ENCODE peak calls at places on chromosomes 6 and 20, in eight cellular contexts. K, G, M, S, U, V, C and J are unnamed samples.

GRCh38 chr20:23096986-23097520 is 10.9 kb upstream of the CD93 start:
- DNase-seq in U (no peak), C (no peak), S (no peak), V (no peak), G (no peak), K (no peak), M (no peak), J (no peak)

GRCh38 chr20:58188496-58188895 is 40.0 kb downstream of the ANKRD60 start:
- DNase-seq in U (no peak), S (peak; percentile 46), M (no peak), V (no peak), K (no peak), C (no peak), G (no peak), J (no peak)

GRCh38 chr20:57047281-57048026 is 219.0 kb downstream of the BMP7 start:
- DNase-seq in K (no peak), M (no peak), G (no peak), U (no peak), C (no peak), S (no peak), V (no peak), J (no peak)

GRCh38 chr6:148441454-148441911 is 98.8 kb downstream of the SASH1 start:
- DNase-seq in G (no peak), S (no peak), C (no peak), U (no peak), M (peak; percentile 80), V (no peak), K (no peak), J (peak; percentile 49)

GRCh38 chr20:37640600-37641561 is 52.9 kb upstream of the CTNNBL1 start:
- DNase-seq in C (no peak), M (peak; percentile 23), S (no peak), V (peak; percentile 22), K (no peak), G (no peak), U (no peak), J (peak; percentile 14)

GRCh38 chr20:36116813-36117441 is 37.6 kb upstream of the EPB41L1 start:
- DNase-seq in V (no peak), S (no peak), M (peak; percentile 64), C (no peak), U (no peak), G (no peak), K (no peak), J (peak; percentile 83)

GRCh38 chr6:166512567-166512966 is 73.9 kb downstream of the RAMACL start:
- DNase-seq in C (no peak), S (no peak), M (no peak), K (peak; percentile 43), V (no peak), U (peak; percentile 46), G (no peak), J (no peak)

GRCh38 chr6:144285798-144286502 is 815 bp downstream of the UTRN start:
- DNase-seq in S (peak; percentile 63), V (no peak), K (peak; percentile 52), M (peak; percentile 36), C (peak; percentile 52), G (peak; percentile 41), U (peak; percentile 31), J (peak; percentile 78)

GRCh38 chr20:3563548-3564177 is 92.8 kb downstream of the ATRN start:
- DNase-seq in U (no peak), G (peak; percentile 11), S (no peak), C (no peak), K (no peak), V (no peak), M (peak; percentile 72), J (peak; percentile 56)

GRCh38 chr6:11277275-11278206 is 45.1 kb upstream of the NEDD9 start:
- DNase-seq in M (peak; percentile 73), G (no peak), K (no peak), S (peak; percentile 36), U (peak; percentile 9), C (no peak), V (no peak), J (peak; percentile 93)

GRCh38 chr6:36333889-36334288 is 2.8 kb downstream of the BNIP5 start:
- DNase-seq in C (no peak), U (no peak), M (peak; percentile 44), K (no peak), V (no peak), S (no peak), G (no peak), J (peak; percentile 38)

GRCh38 chr20:7302256-7302655 is 534.8 kb downstream of the BMP2 start:
- DNase-seq in K (no peak), M (no peak), V (no peak), S (peak; percentile 23), G (no peak), C (no peak), U (no peak), J (no peak)

GRCh38 chr6:142846883-142847287 is 98.1 kb downstream of the HIVEP2 start:
- DNase-seq in K (no peak), G (no peak), M (peak; percentile 87), V (no peak), U (no peak), S (no peak), C (no peak), J (peak; percentile 85)

GRCh38 chr6:107709341-107709740 is 114.8 kb downstream of the SCML4 start:
- DNase-seq in G (no peak), C (no peak), K (no peak), V (no peak), M (no peak), U (no peak), S (no peak), J (no peak)

GRCh38 chr6:91970700-91971099 is 1383.8 kb upstream of the MAP3K7 start:
- DNase-seq in S (no peak), V (no peak), M (no peak), K (no peak), C (no peak), G (no peak), U (no peak), J (no peak)

GRCh38 chr6:26125015-26125690 is 37.9 kb downstream of the HFE start:
- DNase-seq in S (no peak), V (no peak), M (no peak), K (peak; percentile 49), U (no peak), C (no peak), G (no peak), J (peak; percentile 29)

GRCh38 chr6:129691709-129692108 is 18.3 kb downstream of the ARHGAP18 start:
- DNase-seq in G (no peak), V (no peak), K (no peak), U (no peak), S (no peak), M (no peak), C (no peak), J (no peak)

GRCh38 chr6:158867381-158868121 is 48.4 kb upstream of the EZR start:
- DNase-seq in K (no peak), V (no peak), C (no peak), S (no peak), M (no peak), U (no peak), G (no peak), J (no peak)

GRCh38 chr20:15799871-15800270 is 773.4 kb downstream of the KIF16B start:
- DNase-seq in G (no peak), C (no peak), V (no peak), U (no peak), M (peak; percentile 41), S (no peak), K (no peak), J (no peak)

GRCh38 chr6:81890846-81891245 is 138.4 kb upstream of the TENT5A start:
- DNase-seq in C (no peak), M (peak; percentile 34), S (no peak), V (no peak), K (no peak), G (no peak), U (no peak), J (peak; percentile 95)

GRCh38 chr20:57323034-57323433 is 6.6 kb upstream of the SPO11 start:
- DNase-seq in U (no peak), G (no peak), C (no peak), K (no peak), S (peak; percentile 36), V (no peak), M (peak; percentile 5), J (peak; percentile 89)

GRCh38 chr6:161406633-161407032 is 132.8 kb upstream of the AGPAT4 start:
- DNase-seq in G (no peak), U (no peak), V (no peak), C (no peak), M (peak; percentile 87), S (no peak), K (no peak), J (peak; percentile 56)

GRCh38 chr6:37630281-37630799 is 67.3 kb downstream of the MDGA1 start:
- DNase-seq in C (no peak), U (no peak), G (no peak), K (no peak), S (no peak), V (no peak), M (peak; percentile 97), J (peak; percentile 94)

GRCh38 chr6:106670236-106670635 is 40.9 kb downstream of the QRSL1 start:
- DNase-seq in U (no peak), S (no peak), V (no peak), C (no peak), G (no peak), M (no peak), K (no peak), J (no peak)

GRCh38 chr20:49447946-49448809 is 34.3 kb downstream of the KCNB1 start:
- DNase-seq in G (no peak), M (peak; percentile 28), K (no peak), C (no peak), S (peak; percentile 31), U (no peak), V (no peak), J (peak; percentile 16)

GRCh38 chr20:51062065-51062464 is 39.2 kb upstream of the KCNG1 start:
- DNase-seq in C (no peak), K (no peak), S (no peak), U (peak; percentile 35), G (no peak), V (no peak), M (peak; percentile 8), J (no peak)